ENCODE peak calls at places on chromosomes 3 and 15, in nine cellular contexts. T is psoas muscle, K is ascending aorta, H is iris pigment epithelial cell, J is neural crest cell, D is NCI-H1105, B is head of caudate nucleus, Q is ecto neural progenitor cell, Z is hippocampal formation. S is an unnamed sample.
A peak's percentile ranks its signal among the peaks of the same experiment; 100 is the strongest.

GRCh38 chr3:72247645-72248388 is 462.9 kb upstream of the PROK2 start:
- DNase-seq in T (no peak), K (no peak), H (no peak), J (no peak), D (no peak), B (peak; percentile 57), Q (no peak), Z (peak; percentile 41), S (no peak)

GRCh38 chr15:81939604-81940440 is 106.0 kb downstream of the MEX3B start:
- DNase-seq in T (no peak), K (no peak), H (peak; percentile 64), J (peak; percentile 36), D (no peak), B (no peak), Q (no peak), Z (no peak), S (peak; percentile 80)

GRCh38 chr15:20294651-20295237 is 246.9 kb downstream of the GOLGA6L6 start:
- DNase-seq in T (peak; percentile 63), K (no peak), H (no peak), J (no peak), D (no peak), B (no peak), Q (peak; percentile 61), Z (no peak), S (no peak)

GRCh38 chr3:189167027-189167766 is 4.6 kb upstream of the TPRG1 start:
- DNase-seq in T (no peak), K (no peak), H (no peak), J (no peak), D (no peak), B (no peak), Q (no peak), Z (no peak), S (no peak)

GRCh38 chr15:50256188-50257041 is 9.1 kb downstream of the HDC start:
- DNase-seq in T (no peak), K (no peak), H (peak; percentile 89), J (no peak), D (no peak), B (no peak), Q (no peak), Z (no peak), S (peak; percentile 81)

GRCh38 chr15:66078196-66078928 is 175.2 kb downstream of the MEGF11 start:
- DNase-seq in T (no peak), K (no peak), H (no peak), J (no peak), D (no peak), B (no peak), Q (no peak), Z (no peak), S (no peak)

GRCh38 chr3:184380210-184380626 is 364 bp downstream of the CHRD start:
- DNase-seq in T (peak; percentile 88), K (no peak), H (peak; percentile 25), J (peak; percentile 43), D (no peak), B (peak; percentile 62), Q (peak; percentile 82), Z (peak; percentile 17), S (peak; percentile 31)

GRCh38 chr3:159169828-159170227 is 368.0 kb downstream of the MFSD1 start:
- DNase-seq in T (no peak), K (no peak), H (peak; percentile 97), J (no peak), D (no peak), B (no peak), Q (no peak), Z (no peak), S (peak; percentile 87)

GRCh38 chr15:39997031-39997430 is 42.0 kb downstream of the SRP14 start:
- DNase-seq in T (no peak), K (no peak), H (peak; percentile 20), J (no peak), D (no peak), B (no peak), Q (no peak), Z (no peak), S (no peak)

GRCh38 chr3:50671331-50671730 is 3.4 kb upstream of the DOCK3 start:
- DNase-seq in T (no peak), K (no peak), H (peak; percentile 80), J (no peak), D (peak; percentile 77), B (no peak), Q (no peak), Z (no peak), S (peak; percentile 88)

GRCh38 chr3:172803489-172803888 is 53.0 kb downstream of the ECT2 start:
- DNase-seq in T (no peak), K (no peak), H (no peak), J (no peak), D (no peak), B (no peak), Q (no peak), Z (no peak), S (peak; percentile 54)

GRCh38 chr15:66754789-66755188 is 52.8 kb downstream of the SMAD6 start:
- DNase-seq in T (no peak), K (no peak), H (no peak), J (no peak), D (no peak), B (no peak), Q (no peak), Z (no peak), S (no peak)

GRCh38 chr15:44489464-44489863 is 47.5 kb upstream of the EIF3J start:
- DNase-seq in T (no peak), K (no peak), H (peak; percentile 89), J (no peak), D (no peak), B (no peak), Q (no peak), Z (no peak), S (peak; percentile 83)

GRCh38 chr3:66797916-66798560 is 200.1 kb upstream of the KBTBD8 start:
- DNase-seq in T (peak; percentile 69), K (no peak), H (peak; percentile 77), J (peak; percentile 51), D (no peak), B (peak; percentile 51), Q (peak; percentile 58), Z (no peak), S (peak; percentile 86)

GRCh38 chr3:31010491-31010890 is 116.0 kb upstream of the GADL1 start:
- DNase-seq in T (no peak), K (no peak), H (peak; percentile 68), J (no peak), D (no peak), B (no peak), Q (no peak), Z (no peak), S (peak; percentile 53)

GRCh38 chr3:171181907-171182690 is 155.6 kb upstream of the SLC2A2 start:
- DNase-seq in T (no peak), K (no peak), H (peak; percentile 72), J (no peak), D (no peak), B (no peak), Q (no peak), Z (no peak), S (peak; percentile 90)

GRCh38 chr3:14343338-14344112 is 58.9 kb upstream of the SLC6A6 start:
- DNase-seq in T (no peak), K (no peak), H (no peak), J (no peak), D (no peak), B (no peak), Q (no peak), Z (no peak), S (no peak)

GRCh38 chr15:56971571-56971970 is 53.1 kb downstream of the TCF12 start:
- DNase-seq in T (no peak), K (no peak), H (peak; percentile 35), J (no peak), D (no peak), B (no peak), Q (no peak), Z (no peak), S (no peak)

GRCh38 chr3:105912891-105913290 is 44.1 kb upstream of the CBLB start:
- DNase-seq in T (no peak), K (no peak), H (no peak), J (no peak), D (no peak), B (no peak), Q (no peak), Z (no peak), S (no peak)

GRCh38 chr15:88391006-88391405 is 76.2 kb downstream of the MRPL46 start:
- DNase-seq in T (no peak), K (no peak), H (no peak), J (no peak), D (no peak), B (no peak), Q (no peak), Z (no peak), S (no peak)

GRCh38 chr15:22831473-22831872 is 7.0 kb upstream of the NIPA2 start:
- DNase-seq in T (no peak), K (no peak), H (peak; percentile 36), J (no peak), D (no peak), B (no peak), Q (no peak), Z (no peak), S (no peak)

GRCh38 chr15:77625376-77625775 is 7.3 kb downstream of the LINGO1 start:
- DNase-seq in T (no peak), K (no peak), H (no peak), J (no peak), D (no peak), B (no peak), Q (no peak), Z (no peak), S (no peak)

GRCh38 chr3:196989721-196990262 is 21.2 kb upstream of the PIGZ start:
- DNase-seq in T (peak; percentile 38), K (no peak), H (no peak), J (no peak), D (no peak), B (no peak), Q (no peak), Z (no peak), S (no peak)

GRCh38 chr3:124558898-124559649 is 171.2 kb upstream of the UMPS start:
- DNase-seq in T (peak; percentile 75), K (peak; percentile 66), H (peak; percentile 91), J (no peak), D (peak; percentile 92), B (peak; percentile 59), Q (no peak), Z (peak; percentile 53), S (peak; percentile 97)

GRCh38 chr3:80688814-80689213 is 921.0 kb upstream of the ROBO1 start:
- DNase-seq in T (no peak), K (no peak), H (peak; percentile 57), J (no peak), D (no peak), B (no peak), Q (no peak), Z (peak; percentile 6), S (peak; percentile 24)

GRCh38 chr15:77144492-77145070 is 73.7 kb upstream of the TSPAN3 start:
- DNase-seq in T (no peak), K (no peak), H (peak; percentile 98), J (no peak), D (no peak), B (no peak), Q (no peak), Z (no peak), S (peak; percentile 98)

GRCh38 chr15:80580107-80580506 is 115.0 kb upstream of the ABHD17C start:
- DNase-seq in T (no peak), K (no peak), H (peak; percentile 89), J (no peak), D (no peak), B (no peak), Q (no peak), Z (no peak), S (no peak)

GRCh38 chr3:61699622-61700021 is 138.3 kb downstream of the PTPRG start:
- DNase-seq in T (no peak), K (no peak), H (no peak), J (no peak), D (no peak), B (no peak), Q (no peak), Z (no peak), S (no peak)